ENCODE peak calls at places on chromosomes 4 and X, in seven cellular contexts. Y, S, K, O, L, J and F are unnamed samples.

GRCh38 chr4:67052981-67053380 is 492.3 kb downstream of the CENPC start:
- DNase-seq in Y (no peak), J (no peak), K (no peak), L (no peak), S (no peak), O (no peak), F (no peak)

GRCh38 chrX:119389214-119389613 is 9.9 kb upstream of the SLC25A43 start:
- DNase-seq in Y (no peak), O (no peak), J (no peak), K (no peak), L (no peak), S (no peak), F (no peak)

GRCh38 chrX:72461766-72462165 is 110.9 kb downstream of the HDAC8 start:
- DNase-seq in K (no peak), J (no peak), O (no peak), L (no peak), S (no peak), Y (no peak), F (no peak)

GRCh38 chrX:33817266-33817665 is 314.8 kb downstream of the FAM47A start:
- DNase-seq in O (no peak), J (no peak), L (no peak), K (no peak), S (no peak), Y (no peak), F (no peak)

GRCh38 chr4:40559585-40560465 is 69.8 kb downstream of the RBM47 start:
- DNase-seq in O (no peak), L (no peak), S (no peak), J (no peak), K (no peak), Y (no peak), F (no peak)

GRCh38 chrX:261858-262390 is 19.3 kb upstream of the PLCXD1 start:
- DNase-seq in S (no peak), L (no peak), O (no peak), K (no peak), J (no peak), Y (no peak), F (no peak)

GRCh38 chr4:173258866-173259265 is 75.3 kb downstream of the HMGB2 start:
- DNase-seq in O (no peak), J (no peak), Y (no peak), S (no peak), K (no peak), L (no peak), F (no peak)

GRCh38 chrX:11103006-11103405 is 8.1 kb upstream of the HCCS start:
- DNase-seq in J (no peak), L (no peak), S (no peak), Y (no peak), K (no peak), O (no peak), F (no peak)

GRCh38 chr4:53717064-53717549 is 125.8 kb upstream of the LNX1 start:
- DNase-seq in S (no peak), K (no peak), O (no peak), Y (no peak), J (no peak), L (no peak), F (no peak)

GRCh38 chr4:1600811-1601532 is 83.1 kb downstream of the FAM53A start:
- DNase-seq in L (peak), J (no peak), S (no peak), Y (no peak), K (no peak), O (no peak), F (no peak)

GRCh38 chr4:160831165-160831922 is 1332.5 kb downstream of the FSTL5 start:
- DNase-seq in Y (no peak), L (no peak), O (no peak), K (no peak), J (no peak), S (no peak), F (no peak)

GRCh38 chr4:185141777-185142176 is 1.3 kb upstream of the SLC25A4 start:
- DNase-seq in O (no peak), S (no peak), Y (no peak), J (no peak), K (no peak), L (no peak), F (no peak)